ENCODE peak calls at places on chromosomes 11 and 22, in five cellular contexts. I is hepatocyte, B is endothelial cell, C is mucosa of descending colon, U is mammary epithelial cell. Z is an unnamed sample.
A peak's percentile ranks its signal among the peaks of the same experiment; 100 is the strongest.

GRCh38 chr22:39360674-39361413 is 11.1 kb downstream of the SYNGR1 start:
- DNase-seq in C (no peak), B (no peak), U (peak; percentile 72), I (no peak), Z (no peak)

GRCh38 chr11:41245704-41246398 is 213.6 kb downstream of the LRRC4C start:
- DNase-seq in U (no peak), C (no peak), B (no peak), I (no peak), Z (peak; percentile 38)

GRCh38 chr11:108961095-108961494 is 296.2 kb downstream of the DDX10 start:
- DNase-seq in I (no peak), B (no peak), C (no peak), U (no peak), Z (no peak)

GRCh38 chr22:33811686-33812085 is 108.6 kb downstream of the LARGE1 start:
- DNase-seq in U (no peak), B (no peak), I (peak; percentile 51), C (no peak), Z (no peak)

GRCh38 chr11:106656646-106657045 is 361.6 kb downstream of the GUCY1A2 start:
- DNase-seq in I (no peak), U (peak; percentile 3), C (no peak), B (no peak), Z (no peak)

GRCh38 chr11:44755553-44756505 is 29.1 kb downstream of the TSPAN18 start:
- DNase-seq in U (no peak), B (no peak), I (peak; percentile 22), C (peak; percentile 39), Z (no peak)

GRCh38 chr22:43346521-43346929 is 3.4 kb upstream of the SCUBE1 start:
- DNase-seq in C (peak; percentile 80), U (peak; percentile 9), B (peak; percentile 77), I (peak; percentile 76), Z (no peak)

GRCh38 chr11:76062733-76063132 is 143.6 kb downstream of the WNT11 start:
- DNase-seq in B (no peak), I (no peak), U (no peak), C (no peak), Z (no peak)

GRCh38 chr11:19597876-19598275 is 114.8 kb upstream of the NAV2 start:
- DNase-seq in B (no peak), U (no peak), C (no peak), I (no peak), Z (no peak)

DNA sequence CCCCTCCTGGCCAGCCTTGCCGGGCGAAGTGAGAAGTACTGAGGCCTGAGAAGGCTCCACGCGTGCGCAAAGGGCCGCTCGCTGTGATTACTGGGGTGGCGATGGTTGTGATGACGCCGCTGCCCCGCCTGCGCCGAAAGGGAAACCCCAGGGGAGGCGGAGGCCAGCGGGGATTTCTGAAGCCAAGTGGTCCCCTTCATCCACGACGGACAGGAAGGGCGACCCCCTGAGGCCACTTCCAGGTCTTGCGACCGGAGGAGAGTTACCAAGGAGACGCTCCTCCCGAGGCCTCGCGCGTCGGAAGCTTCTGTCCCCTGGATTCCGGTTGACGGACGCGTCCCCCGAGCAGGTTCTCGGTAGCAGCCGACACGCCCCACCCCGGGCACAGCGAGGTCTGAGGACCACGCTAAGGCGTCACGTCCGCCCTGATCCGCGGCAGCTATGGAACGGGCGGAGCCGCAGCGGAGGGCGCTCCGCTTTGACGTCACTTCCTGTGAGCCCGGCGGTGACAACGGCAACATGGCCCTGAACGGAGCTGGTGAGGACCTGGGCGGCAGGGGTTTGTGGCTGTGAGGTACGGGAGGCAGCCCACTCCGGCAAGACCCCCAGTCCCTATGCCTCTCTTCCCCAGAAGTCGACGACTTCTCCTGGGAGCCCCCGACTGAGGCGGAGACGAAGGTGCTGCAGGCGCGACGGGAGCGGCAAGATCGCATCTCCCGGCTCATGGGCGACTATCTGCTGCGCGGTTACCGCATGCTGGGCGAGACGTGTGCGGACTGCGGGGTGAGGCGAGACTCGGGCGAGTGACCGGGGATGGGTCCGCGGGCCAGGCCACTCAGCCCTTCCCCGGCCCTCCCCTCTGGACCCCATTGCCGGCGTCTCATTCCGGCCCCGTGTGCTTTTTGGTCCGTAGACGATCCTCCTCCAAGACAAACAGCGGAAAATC is at the start of gene ZNRD2:
- DNase-seq in I (peak; percentile 99), C (peak; percentile 97), B (peak; percentile 96), U (peak; percentile 99), Z (peak; percentile 98)
- TF ChIP-seq CTCF in I (peak; percentile 69), C (peak; percentile 32), B (peak; percentile 61), U (peak; percentile 48), Z (peak; percentile 26)

GRCh38 chr22:45980776-45981175 is 3.8 kb upstream of the WNT7B start:
- DNase-seq in C (no peak), I (no peak), B (no peak), U (no peak), Z (no peak)
- TF ChIP-seq CTCF in C (no peak), I (no peak), B (no peak), U (no peak), Z (no peak)

DNA sequence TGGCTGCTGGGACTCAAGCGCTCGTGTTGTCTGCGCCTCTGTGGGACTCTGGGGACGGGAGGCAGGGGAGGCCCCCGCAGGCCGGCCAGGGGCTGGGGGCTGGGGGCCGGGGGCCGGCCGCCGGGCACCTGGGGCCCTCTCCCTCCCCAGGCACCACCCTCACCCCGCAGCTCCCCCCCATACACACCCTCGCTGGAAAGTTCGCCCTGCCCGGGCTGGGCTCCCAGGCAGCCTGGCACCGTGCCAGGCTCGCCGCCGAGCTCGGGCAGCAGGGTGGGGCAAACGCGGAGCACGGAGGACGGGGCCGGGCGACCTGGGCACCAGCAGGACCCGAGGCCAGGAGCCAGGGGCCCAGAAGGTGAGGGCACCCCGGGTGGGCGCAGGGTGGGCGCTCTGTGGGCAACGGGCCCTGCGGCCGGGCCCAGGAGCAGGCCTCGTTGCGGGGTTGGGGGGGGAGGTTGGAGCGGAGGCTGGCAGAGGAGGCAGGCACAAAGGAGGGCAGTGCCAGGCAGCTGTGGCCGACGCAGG is 76.7 kb upstream of the WNT7B start:
- DNase-seq in C (peak; percentile 91), I (no peak), B (no peak), U (peak; percentile 78), Z (no peak)
- TF ChIP-seq CTCF in C (no peak), I (no peak), B (no peak), U (no peak), Z (no peak)

GRCh38 chr11:6817668-6818067 is 18.2 kb upstream of the OR6A2 start:
- DNase-seq in U (no peak), B (no peak), I (no peak), C (no peak), Z (no peak)
- TF ChIP-seq CTCF in U (no peak), B (no peak), I (no peak), C (no peak), Z (no peak)

Z was measured in CD14-positive monocyte.